ENCODE peak calls at places on chromosomes 11 and 22, in ten cellular contexts. U is stomach, J is HL-60, P is spleen, X is HCT116, F is endothelial cell of umbilical vein, E is transverse colon, A is Panc1, I is sigmoid colon, G is prostate gland. N is an unnamed sample.

GRCh38 chr22:46363611-46364321 is 28.3 kb downstream of the TRMU start:
- DNase-seq in U (no peak), J (no peak), P (peak), X (no peak), F (no peak), E (no peak), A (no peak), I (peak), G (no peak), N (no peak)

GRCh38 chr22:38940985-38941384 is 16.4 kb upstream of the APOBEC3A start:
- DNase-seq in U (no peak), J (no peak), P (no peak), X (no peak), F (no peak), E (no peak), A (no peak), I (no peak), G (no peak), N (no peak)

GRCh38 chr22:28978158-28978557 is 83.5 kb downstream of the C22orf31 start:
- DNase-seq in U (no peak), J (no peak), P (no peak), X (peak), F (no peak), E (no peak), A (no peak), I (no peak), G (no peak), N (no peak)

GRCh38 chr22:39498368-39498767 is 3.7 kb upstream of the MIEF1 start:
- DNase-seq in U (peak), J (no peak), P (no peak), X (no peak), F (no peak), E (no peak), A (no peak), I (no peak), G (peak), N (no peak)

GRCh38 chr11:3833461-3833860 is 7.3 kb downstream of the RHOG start:
- DNase-seq in U (no peak), J (no peak), P (no peak), X (no peak), F (no peak), E (no peak), A (no peak), I (no peak), G (no peak), N (no peak)

GRCh38 chr11:111922803-111923202 is 4.1 kb downstream of the C11orf52 start:
- DNase-seq in U (peak), J (no peak), P (no peak), X (no peak), F (peak), E (no peak), A (no peak), I (peak), G (peak), N (no peak)

GRCh38 chr11:10327254-10327653 is 22.4 kb downstream of the ADM start:
- DNase-seq in U (no peak), J (peak), P (no peak), X (no peak), F (peak), E (no peak), A (no peak), I (no peak), G (no peak), N (no peak)

GRCh38 chr11:125679397-125679796 is 1.2 kb downstream of the ACRV1 start:
- DNase-seq in U (no peak), J (no peak), P (no peak), X (peak), F (peak), E (no peak), A (no peak), I (no peak), G (no peak), N (no peak)

GRCh38 chr11:70913715-70914231 is 338.6 kb downstream of the SHANK2 start:
- DNase-seq in U (peak), J (no peak), P (peak), X (no peak), F (no peak), E (peak), A (no peak), I (peak), G (no peak), N (no peak)

GRCh38 chr11:91932151-91932821 is 292.3 kb upstream of the FAT3 start:
- DNase-seq in U (no peak), J (no peak), P (no peak), X (no peak), F (no peak), E (no peak), A (no peak), I (no peak), G (no peak), N (no peak)

GRCh38 chr11:44427432-44427831 is 117.5 kb upstream of the ALX4 start:
- DNase-seq in U (no peak), J (peak), P (no peak), X (no peak), F (no peak), E (no peak), A (no peak), I (no peak), G (no peak), N (no peak)

GRCh38 chr11:127805771-127806170 is 781.6 kb downstream of the ETS1 start:
- DNase-seq in U (no peak), J (no peak), P (no peak), X (no peak), F (no peak), E (no peak), A (no peak), I (no peak), G (no peak), N (no peak)

GRCh38 chr11:114314096-114314495 is 17.9 kb downstream of the NNMT start:
- DNase-seq in U (no peak), J (no peak), P (no peak), X (no peak), F (no peak), E (no peak), A (no peak), I (no peak), G (no peak), N (no peak)

GRCh38 chr11:68933605-68934320 is 30.1 kb downstream of the IGHMBP2 start:
- DNase-seq in U (no peak), J (no peak), P (peak), X (no peak), F (no peak), E (no peak), A (no peak), I (no peak), G (no peak), N (no peak)

GRCh38 chr11:113710989-113711388 is 4.9 kb upstream of the TMPRSS5 start:
- DNase-seq in U (no peak), J (no peak), P (no peak), X (no peak), F (no peak), E (no peak), A (no peak), I (no peak), G (no peak), N (no peak)

GRCh38 chr11:67370351-67371076 is 2.9 kb downstream of the CLCF1 start:
- DNase-seq in U (no peak), J (no peak), P (no peak), X (no peak), F (no peak), E (no peak), A (no peak), I (peak), G (no peak), N (no peak)

GRCh38 chr11:120147950-120148270 is 10.0 kb upstream of the TRIM29 start:
- DNase-seq in U (no peak), J (no peak), P (no peak), X (no peak), F (no peak), E (no peak), A (no peak), I (no peak), G (no peak), N (no peak)

GRCh38 chr11:35077709-35078695 is 61.0 kb upstream of the CD44 start:
- DNase-seq in U (no peak), J (no peak), P (no peak), X (peak), F (peak), E (no peak), A (peak), I (no peak), G (no peak), N (no peak)

DNA sequence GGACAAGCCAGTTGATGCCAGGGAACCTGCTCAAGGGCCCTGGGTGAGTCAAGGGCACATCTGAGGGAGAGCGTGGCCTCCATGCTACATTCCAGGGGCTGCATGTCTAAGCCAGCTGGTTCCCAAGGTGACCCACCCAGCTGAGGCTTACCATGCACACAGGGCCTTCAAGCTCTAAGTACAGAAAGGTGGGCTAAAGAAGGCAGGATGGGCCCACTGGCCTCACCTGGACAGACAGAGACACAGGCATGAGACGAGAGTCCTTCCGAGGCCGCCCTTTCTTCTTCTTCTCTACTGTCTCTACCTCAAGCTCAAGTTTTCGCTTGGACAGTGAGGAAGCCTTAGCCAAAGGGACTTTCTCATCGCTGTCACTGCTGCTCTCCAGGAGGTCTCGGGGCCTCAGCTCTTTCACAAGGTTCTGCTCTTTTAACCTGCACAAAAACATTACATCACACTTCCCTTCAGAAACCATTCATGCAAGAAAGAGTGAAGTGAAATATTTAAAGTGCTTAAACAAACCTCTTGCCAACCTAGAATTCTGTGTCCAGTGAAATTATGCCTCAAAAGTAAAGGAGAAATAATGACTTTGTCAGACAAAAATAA is 69.9 kb downstream of the HIRA start:
- DNase-seq in U (no peak), J (no peak), P (no peak), X (no peak), F (no peak), E (no peak), A (no peak), I (no peak), G (no peak), N (no peak)
- TF ChIP-seq POLR2AphosphoS5 in U (no peak), J (no peak), P (no peak), X (no peak), F (no peak), E (no peak), A (no peak), I (no peak), G (no peak), N (no peak)

DNA sequence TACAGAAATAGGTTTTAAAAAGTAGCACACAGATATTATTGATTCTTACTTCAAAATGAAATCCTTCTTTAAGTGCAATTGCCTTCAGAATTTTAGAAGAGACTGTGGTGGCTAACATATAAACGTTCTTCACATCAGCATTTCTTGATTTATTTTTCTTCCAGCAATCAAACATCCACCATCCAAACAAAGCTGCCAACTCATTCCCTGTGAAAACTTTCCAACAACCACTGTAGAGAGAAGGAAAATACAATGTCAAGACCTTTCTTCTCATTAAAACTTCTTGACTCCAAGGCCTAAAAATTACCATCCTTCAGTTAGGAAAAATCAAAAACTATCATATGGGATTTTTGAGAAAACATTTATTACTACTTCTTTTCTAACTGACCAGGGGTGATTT is 34.0 kb upstream of the P4HA3 start:
- DNase-seq in U (no peak), J (no peak), P (no peak), X (no peak), F (peak), E (no peak), A (no peak), I (no peak), G (no peak), N (no peak)
- TF ChIP-seq POLR2AphosphoS5 in U (no peak), J (no peak), P (no peak), X (no peak), F (no peak), E (no peak), A (no peak), I (no peak), G (no peak), N (no peak)

GRCh38 chr22:36331912-36332622 is 55.7 kb downstream of the MYH9 start:
- DNase-seq in U (peak), J (peak), P (peak), X (no peak), F (peak), E (peak), A (no peak), I (peak), G (peak), N (no peak)

GRCh38 chr22:36330127-36330526 is 57.6 kb downstream of the MYH9 start:
- DNase-seq in U (no peak), J (no peak), P (no peak), X (no peak), F (no peak), E (no peak), A (no peak), I (no peak), G (no peak), N (no peak)

GRCh38 chr22:36331306-36331911 is 56.4 kb downstream of the MYH9 start:
- DNase-seq in U (peak), J (peak), P (peak), X (peak), F (peak), E (peak), A (no peak), I (peak), G (peak), N (no peak)

GRCh38 chr22:36329217-36330078 is 58.3 kb downstream of the MYH9 start:
- DNase-seq in U (peak), J (peak), P (peak), X (peak), F (peak), E (peak), A (no peak), I (no peak), G (peak), N (no peak)

GRCh38 chr22:36330655-36331305 is 57.0 kb downstream of the MYH9 start:
- DNase-seq in U (no peak), J (peak), P (peak), X (no peak), F (peak), E (no peak), A (no peak), I (no peak), G (peak), N (no peak)
- TF ChIP-seq POLR2AphosphoS5 in U (peak), J (peak), P (no peak), X (no peak), F (no peak), E (no peak), A (no peak), I (peak), G (peak), N (no peak)

DNA sequence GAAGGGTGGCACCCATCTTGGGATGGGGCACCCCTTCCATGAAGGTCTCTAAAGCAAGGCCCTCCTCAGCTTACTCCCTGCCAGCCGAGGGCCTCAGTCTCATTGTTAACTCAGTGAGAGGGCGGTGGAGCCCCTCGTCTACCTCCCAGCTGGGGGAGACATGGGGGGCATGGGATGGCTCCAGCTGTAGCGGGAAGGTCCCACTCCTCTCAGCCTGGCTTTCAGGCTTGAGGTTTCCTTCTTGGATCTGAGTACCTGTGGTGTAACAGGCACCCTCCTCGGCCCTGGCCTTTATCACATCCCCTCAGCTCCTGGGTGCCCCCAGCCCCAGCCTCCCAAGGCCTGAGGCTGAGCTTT is 2.0 kb downstream of the MIF start:
- DNase-seq in U (no peak), J (no peak), P (no peak), X (no peak), F (no peak), E (no peak), A (no peak), I (no peak), G (no peak), N (no peak)
- TF ChIP-seq POLR2AphosphoS5 in U (no peak), J (no peak), P (no peak), X (no peak), F (no peak), E (no peak), A (no peak), I (no peak), G (no peak), N (no peak)